ENCODE peak calls at places on chromosomes 16 and 17, in nine cellular contexts. I is mesothelial cell of epicardium; Z is psoas muscle; T is coronary artery; U is fibroblast of lung; Q is foreskin fibroblast; Y is stomach; C is heart left ventricle; W is CD4-positive, alpha-beta T cell. M is an unnamed sample.

GRCh38 chr16:87499189-87499486 is 6.3 kb upstream of the ZCCHC14 start:
- DNase-seq in I (no peak), Z (no peak), T (no peak), U (peak), Q (peak), Y (no peak), C (no peak), W (no peak), M (no peak)

GRCh38 chr17:82215095-82215971 is 2.7 kb upstream of the CCDC57 start:
- DNase-seq in I (no peak), Z (no peak), T (peak), U (no peak), Q (peak), Y (no peak), C (peak), W (no peak), M (no peak)

GRCh38 chr17:78616946-78617345 is 39.8 kb upstream of the DNAH17 start:
- DNase-seq in I (no peak), Z (no peak), T (no peak), U (no peak), Q (no peak), Y (no peak), C (no peak), W (no peak), M (no peak)

GRCh38 chr17:50255766-50256480 is 18.3 kb upstream of the TMEM92 start:
- DNase-seq in I (no peak), Z (no peak), T (no peak), U (no peak), Q (no peak), Y (no peak), C (no peak), W (no peak), M (no peak)

GRCh38 chr17:8685396-8685795 is 54.9 kb upstream of the MYH10 start:
- DNase-seq in I (no peak), Z (no peak), T (no peak), U (peak), Q (no peak), Y (no peak), C (no peak), W (no peak), M (no peak)

GRCh38 chr16:72107371-72107770 is 13.7 kb downstream of the DHX38 start:
- DNase-seq in I (no peak), Z (no peak), T (no peak), U (no peak), Q (no peak), Y (no peak), C (no peak), W (no peak), M (no peak)

GRCh38 chr17:39096435-39097158 is 54.8 kb downstream of the PLXDC1 start:
- DNase-seq in I (no peak), Z (no peak), T (no peak), U (no peak), Q (peak), Y (no peak), C (peak), W (peak), M (no peak)

GRCh38 chr17:50133769-50134099 is 3.8 kb upstream of the SAMD14 start:
- DNase-seq in I (no peak), Z (peak), T (no peak), U (no peak), Q (peak), Y (no peak), C (no peak), W (no peak), M (no peak)

GRCh38 chr16:89549007-89549700 is 11.3 kb upstream of the RPL13 start:
- DNase-seq in I (no peak), Z (no peak), T (no peak), U (no peak), Q (no peak), Y (no peak), C (no peak), W (no peak), M (no peak)

GRCh38 chr17:80845863-80846671 is 145.6 kb upstream of the CHMP6 start:
- DNase-seq in I (no peak), Z (peak), T (no peak), U (no peak), Q (peak), Y (no peak), C (no peak), W (peak), M (no peak)

GRCh38 chr16:12130691-12131302 is 154.3 kb downstream of the SNX29 start:
- DNase-seq in I (no peak), Z (no peak), T (no peak), U (no peak), Q (no peak), Y (no peak), C (no peak), W (no peak), M (no peak)

GRCh38 chr16:5874899-5875298 is 777.3 kb upstream of the EEF2KMT start:
- DNase-seq in I (no peak), Z (no peak), T (no peak), U (peak), Q (no peak), Y (no peak), C (no peak), W (no peak), M (no peak)

GRCh38 chr16:21590791-21591190 is 8.6 kb upstream of the METTL9 start:
- DNase-seq in I (no peak), Z (no peak), T (no peak), U (no peak), Q (peak), Y (no peak), C (no peak), W (no peak), M (no peak)

GRCh38 chr17:78517421-78517820 is 59.8 kb downstream of the DNAH17 start:
- DNase-seq in I (no peak), Z (no peak), T (no peak), U (no peak), Q (no peak), Y (no peak), C (peak), W (no peak), M (no peak)

GRCh38 chr16:85303354-85303883 is 191.1 kb upstream of the CIBAR2 start:
- DNase-seq in I (peak), Z (peak), T (no peak), U (peak), Q (no peak), Y (peak), C (peak), W (peak), M (no peak)

GRCh38 chr16:69615528-69615927 is 49.8 kb downstream of the NFAT5 start:
- DNase-seq in I (no peak), Z (no peak), T (no peak), U (no peak), Q (no peak), Y (no peak), C (no peak), W (no peak), M (no peak)

GRCh38 chr16:66324785-66325184 is 41.7 kb upstream of the CDH5 start:
- DNase-seq in I (no peak), Z (no peak), T (no peak), U (peak), Q (no peak), Y (no peak), C (no peak), W (no peak), M (no peak)

GRCh38 chr16:48393843-48394703 is 8.9 kb upstream of the SIAH1 start:
- DNase-seq in I (no peak), Z (peak), T (no peak), U (peak), Q (peak), Y (no peak), C (no peak), W (no peak), M (no peak)

GRCh38 chr16:67183627-67184452 is at the start of gene MATCAP1:
- DNase-seq in I (peak), Z (peak), T (peak), U (peak), Q (peak), Y (peak), C (peak), W (peak), M (peak)

GRCh38 chr16:3022697-3023414 is 886 bp downstream of the HCFC1R1 start:
- DNase-seq in I (no peak), Z (peak), T (peak), U (no peak), Q (peak), Y (no peak), C (peak), W (no peak), M (no peak)

GRCh38 chr17:64024781-64025731 is 4.6 kb upstream of the ICAM2 start:
- DNase-seq in I (no peak), Z (no peak), T (no peak), U (peak), Q (peak), Y (no peak), C (no peak), W (peak), M (peak)

GRCh38 chr17:66466933-66467367 is 164.5 kb downstream of the PRKCA start:
- DNase-seq in I (no peak), Z (no peak), T (no peak), U (peak), Q (peak), Y (no peak), C (no peak), W (no peak), M (no peak)

GRCh38 chr17:82921426-82921825 is 81.6 kb upstream of the ZNF750 start:
- DNase-seq in I (no peak), Z (peak), T (no peak), U (no peak), Q (no peak), Y (no peak), C (no peak), W (no peak), M (no peak)

GRCh38 chr17:36463916-36464764 is 22.3 kb upstream of the ZNHIT3 start:
- DNase-seq in I (peak), Z (peak), T (no peak), U (peak), Q (peak), Y (peak), C (peak), W (no peak), M (peak)

GRCh38 chr17:13135496-13135895 is 117.7 kb upstream of the ELAC2 start:
- DNase-seq in I (no peak), Z (no peak), T (no peak), U (no peak), Q (no peak), Y (no peak), C (no peak), W (no peak), M (no peak)

GRCh38 chr17:13143001-13143400 is 125.2 kb upstream of the ELAC2 start:
- DNase-seq in I (no peak), Z (no peak), T (no peak), U (no peak), Q (no peak), Y (no peak), C (no peak), W (no peak), M (no peak)

DNA sequence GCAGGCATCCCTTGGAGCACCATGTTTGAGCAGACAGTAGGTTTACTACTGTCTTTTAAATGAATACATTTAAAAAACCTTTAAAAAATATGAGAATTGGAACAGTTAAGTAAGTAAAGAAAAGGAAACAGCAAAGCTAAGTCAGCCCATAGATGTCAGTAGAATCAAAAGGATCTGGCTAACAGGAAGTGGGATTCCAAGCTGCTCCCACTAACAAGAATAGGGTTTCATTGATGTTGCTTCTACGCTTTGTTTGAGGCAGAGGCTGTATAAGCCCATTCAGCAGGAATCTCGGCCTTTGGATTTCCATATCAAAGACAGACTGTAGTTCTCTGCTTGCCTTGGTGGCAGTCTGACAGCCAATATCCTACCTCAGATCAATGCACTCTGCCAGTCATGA is 122.9 kb upstream of the ELAC2 start:
- DNase-seq in I (no peak), Z (no peak), T (no peak), U (peak), Q (no peak), Y (no peak), C (no peak), W (no peak), M (no peak)
- TF ChIP-seq CTCF in I (no peak), Z (no peak), T (no peak), U (peak), Q (peak), Y (no peak), C (no peak), W (no peak), M (peak)

DNA sequence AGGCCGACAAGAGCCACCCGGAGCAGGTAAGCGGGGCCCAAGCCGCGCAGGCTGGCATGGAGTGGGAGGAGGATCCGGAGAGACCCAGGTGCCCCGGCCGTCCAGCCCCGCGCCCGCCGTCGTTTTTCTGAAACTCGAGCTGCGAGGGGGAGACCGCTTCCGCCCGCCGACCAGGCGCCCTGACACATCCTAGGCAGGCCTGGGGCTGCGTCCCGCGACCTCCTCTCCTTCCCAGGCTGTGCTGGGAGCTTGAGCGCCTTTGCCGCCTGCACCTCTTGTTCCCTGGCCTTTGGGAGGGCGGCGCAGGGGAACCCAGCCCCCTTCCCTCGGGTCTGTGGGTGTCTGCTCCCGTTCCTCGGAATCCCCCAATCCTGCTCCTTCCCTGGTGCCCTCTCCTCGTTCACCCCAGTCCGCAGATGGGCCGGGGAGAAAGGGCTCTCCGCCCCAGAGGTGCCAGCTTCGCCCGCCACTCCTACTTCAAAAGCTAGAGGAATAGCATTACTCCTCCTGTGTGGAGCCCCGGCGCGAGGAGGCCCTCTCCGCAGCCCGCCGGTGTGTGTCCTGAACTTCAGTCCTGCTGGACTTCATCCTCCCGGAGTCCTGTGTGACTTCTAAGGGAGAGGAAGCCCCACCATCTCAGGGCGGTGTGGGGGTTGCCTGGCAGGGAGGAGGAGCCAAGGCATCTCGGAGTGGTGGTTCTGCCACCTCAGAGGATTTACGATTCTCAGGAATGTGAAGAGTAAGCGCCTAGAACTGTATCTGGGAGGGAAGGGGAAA is 1.0 kb downstream of the NHERF1 start:
- DNase-seq in I (peak), Z (peak), T (no peak), U (peak), Q (peak), Y (no peak), C (no peak), W (peak), M (no peak)
- TF ChIP-seq CTCF in I (no peak), Z (no peak), T (no peak), U (no peak), Q (no peak), Y (no peak), C (no peak), W (no peak), M (peak)

DNA sequence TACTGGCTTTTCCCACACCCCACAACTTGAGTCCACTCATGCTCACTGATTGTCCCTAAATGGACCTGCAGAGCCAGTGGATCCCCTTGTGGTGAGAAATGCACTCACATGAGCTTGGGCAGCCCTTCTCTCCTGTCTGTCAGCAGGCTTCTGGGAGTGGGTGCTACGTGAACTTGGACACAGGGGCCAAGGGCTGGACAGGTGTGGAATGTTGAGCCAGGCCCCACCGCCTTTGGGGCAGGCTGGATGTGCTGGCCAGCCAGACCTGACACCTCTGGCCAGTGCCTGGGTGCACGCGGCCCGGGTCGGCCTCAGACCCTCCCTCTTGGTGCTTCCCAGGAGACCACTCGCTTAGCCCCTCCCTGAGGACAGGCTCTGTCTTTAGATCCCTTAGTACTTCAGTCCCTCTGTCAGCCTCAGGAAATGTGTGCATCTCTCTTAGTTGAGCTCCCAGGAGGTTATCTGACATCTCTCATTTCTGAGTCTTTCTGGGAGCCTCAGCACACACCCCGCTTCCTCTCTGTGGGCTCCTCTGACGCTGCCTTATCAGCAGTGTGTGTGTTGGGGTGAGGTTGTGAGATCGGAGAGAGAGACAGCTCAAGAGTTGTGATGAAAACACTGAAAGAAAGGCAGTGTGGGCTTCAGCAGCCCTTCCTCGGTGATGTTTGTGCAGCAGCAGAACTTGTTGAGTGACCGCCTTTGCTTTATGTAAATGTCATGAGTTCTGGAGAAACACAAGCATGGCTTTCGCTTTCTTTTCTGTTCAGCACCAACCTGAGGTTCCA is 117.0 kb downstream of the RAB11FIP4 start:
- DNase-seq in I (no peak), Z (peak), T (no peak), U (no peak), Q (no peak), Y (peak), C (no peak), W (peak), M (no peak)
- TF ChIP-seq CTCF in I (no peak), Z (no peak), T (no peak), U (peak), Q (no peak), Y (peak), C (peak), W (peak), M (peak)

GRCh38 chr17:42436401-42436800 is 13.3 kb upstream of the CAVIN1 start:
- DNase-seq in I (no peak), Z (no peak), T (no peak), U (peak), Q (peak), Y (no peak), C (peak), W (no peak), M (no peak)

GRCh38 chr17:42441717-42442565 is 16.7 kb upstream of the ATP6V0A1 start:
- DNase-seq in I (no peak), Z (no peak), T (no peak), U (no peak), Q (no peak), Y (no peak), C (no peak), W (no peak), M (no peak)

DNA sequence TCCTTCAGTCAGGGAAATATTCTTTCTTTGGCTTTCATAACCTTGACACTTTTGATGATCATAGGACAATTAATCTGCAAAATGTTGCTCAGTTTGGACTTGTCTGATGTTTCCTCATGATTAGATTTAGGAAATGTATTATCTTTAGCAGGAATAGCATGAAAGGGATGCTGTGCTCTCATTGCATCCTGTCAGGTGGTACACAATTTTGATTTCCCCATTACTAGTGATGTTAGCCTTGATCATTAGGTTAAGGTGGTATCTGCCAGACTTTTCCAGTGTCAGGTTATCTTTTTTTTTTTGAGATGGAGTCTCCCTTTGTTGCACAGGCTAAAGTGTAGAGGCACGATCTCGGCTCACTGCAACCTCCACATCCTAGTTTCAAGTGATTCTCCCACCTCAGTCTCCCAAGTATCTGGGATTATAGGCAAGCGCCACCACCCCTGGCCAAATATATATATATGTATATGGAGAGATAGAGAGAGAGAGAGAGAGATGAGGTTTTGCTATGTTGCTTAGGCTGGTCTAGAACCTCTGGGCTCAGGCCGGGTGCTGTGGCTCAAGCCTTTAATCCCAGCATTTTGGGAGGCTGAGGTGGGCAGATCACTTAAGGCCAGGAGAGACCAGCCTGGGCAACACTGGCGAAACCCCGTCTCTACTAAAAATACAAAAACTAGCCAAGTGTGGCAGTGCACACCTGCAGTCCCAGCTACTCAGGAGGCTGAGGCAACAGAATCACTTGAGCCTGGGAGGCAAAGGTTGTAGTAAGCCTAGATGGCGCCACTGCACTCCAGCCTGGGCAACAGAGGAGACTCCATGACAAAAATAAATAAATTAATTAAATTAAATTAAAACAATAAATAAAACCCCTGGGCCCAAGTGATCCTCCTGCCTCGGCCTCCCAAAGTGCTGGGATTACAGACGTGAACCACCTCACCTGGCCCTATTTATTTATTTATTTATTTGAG is 15.8 kb upstream of the CAVIN1 start:
- DNase-seq in I (no peak), Z (no peak), T (no peak), U (no peak), Q (peak), Y (peak), C (no peak), W (peak), M (no peak)
- TF ChIP-seq CTCF in I (no peak), Z (peak), T (no peak), U (peak), Q (peak), Y (no peak), C (peak), W (peak), M (peak)

GRCh38 chr16:732936-733335 is 6.0 kb downstream of the HAGHL start:
- DNase-seq in I (no peak), Z (no peak), T (no peak), U (peak), Q (peak), Y (no peak), C (no peak), W (no peak), M (no peak)
- TF ChIP-seq CTCF in I (no peak), Z (no peak), T (no peak), U (no peak), Q (no peak), Y (no peak), C (no peak), W (no peak), M (no peak)

DNA sequence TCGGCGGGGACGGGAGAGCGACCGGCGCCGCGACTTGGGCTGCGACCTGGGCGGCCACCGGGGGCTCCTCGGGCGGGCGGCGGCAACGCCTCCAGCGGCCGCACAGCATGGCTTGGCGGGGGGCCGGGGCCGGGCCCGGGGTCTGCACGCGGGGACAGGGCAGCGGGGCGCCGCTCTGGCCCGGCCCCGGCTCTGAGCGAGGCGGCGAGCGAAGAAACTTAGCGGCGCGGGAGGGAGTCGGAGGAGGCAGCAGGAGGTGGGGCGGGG is at the start of gene PLCD3:
- DNase-seq in I (no peak), Z (no peak), T (no peak), U (no peak), Q (no peak), Y (no peak), C (no peak), W (no peak), M (no peak)
- TF ChIP-seq CTCF in I (no peak), Z (no peak), T (no peak), U (no peak), Q (no peak), Y (no peak), C (no peak), W (no peak), M (no peak)

GRCh38 chr16:65068151-65068740 is 53.6 kb downstream of the CDH11 start:
- DNase-seq in I (no peak), Z (no peak), T (no peak), U (peak), Q (peak), Y (no peak), C (no peak), W (no peak), M (no peak)
- TF ChIP-seq CTCF in I (no peak), Z (peak), T (no peak), U (no peak), Q (no peak), Y (no peak), C (no peak), W (no peak), M (no peak)